ENCODE peak calls at places on chromosomes 11 and 22, in five cellular contexts. One of them, this sample, is unnamed. For H4K20me1, the result is how much of the 10 kb centered on the place peaks cover.

GRCh38 chr22:35014812-35015211 is 51.1 kb upstream of the ISX start:
- DNase-seq in H9: no peak
- DNase-seq in PC-9: no peak
- DNase-seq in IMR-90: no peak
- DNase-seq in HCT116: no peak
- DNase-seq in this sample: no peak

GRCh38 chr11:42778193-42778592 is 533.6 kb upstream of the API5 start:
- DNase-seq in H9: peak
- DNase-seq in PC-9: no peak
- DNase-seq in IMR-90: no peak
- DNase-seq in HCT116: no peak
- DNase-seq in this sample: no peak

GRCh38 chr22:30869996-30870395 is 98.6 kb downstream of the MORC2 start:
- DNase-seq in H9: no peak
- DNase-seq in PC-9: no peak
- DNase-seq in IMR-90: no peak
- DNase-seq in HCT116: no peak
- DNase-seq in this sample: peak

GRCh38 chr11:75465701-75466531 is 32.9 kb upstream of the KLHL35 start:
- DNase-seq in H9: no peak
- DNase-seq in PC-9: peak
- DNase-seq in IMR-90: peak
- DNase-seq in HCT116: no peak
- DNase-seq in this sample: peak

GRCh38 chr11:76293189-76293631 is 86.9 kb upstream of the WNT11 start:
- DNase-seq in H9: no peak
- DNase-seq in PC-9: no peak
- DNase-seq in IMR-90: no peak
- DNase-seq in HCT116: no peak
- DNase-seq in this sample: peak

GRCh38 chr11:44047298-44047697 is 483 bp upstream of the ACCSL start:
- DNase-seq in H9: no peak
- DNase-seq in PC-9: no peak
- DNase-seq in IMR-90: no peak
- DNase-seq in HCT116: no peak
- DNase-seq in this sample: peak

GRCh38 chr11:130560000-130560852 is 111.8 kb downstream of the ADAMTS15 start:
- DNase-seq in H9: no peak
- DNase-seq in PC-9: no peak
- DNase-seq in IMR-90: no peak
- DNase-seq in HCT116: no peak
- DNase-seq in this sample: no peak

GRCh38 chr11:90252053-90252452 is 29.2 kb upstream of the CHORDC1 start:
- DNase-seq in H9: no peak
- DNase-seq in PC-9: no peak
- DNase-seq in IMR-90: no peak
- DNase-seq in HCT116: no peak
- DNase-seq in this sample: no peak

GRCh38 chr11:44120169-44120568 is 24.7 kb downstream of the EXT2 start:
- DNase-seq in H9: no peak
- DNase-seq in PC-9: no peak
- DNase-seq in IMR-90: no peak
- DNase-seq in HCT116: no peak
- DNase-seq in this sample: no peak

GRCh38 chr11:34067383-34068065 is 16.0 kb downstream of the CAPRIN1 start:
- DNase-seq in H9: no peak
- DNase-seq in PC-9: no peak
- DNase-seq in IMR-90: no peak
- DNase-seq in HCT116: no peak
- DNase-seq in this sample: no peak

GRCh38 chr11:34068098-34068497 is 16.6 kb downstream of the CAPRIN1 start:
- DNase-seq in H9: no peak
- DNase-seq in PC-9: no peak
- DNase-seq in IMR-90: peak
- DNase-seq in HCT116: no peak
- DNase-seq in this sample: no peak

GRCh38 chr11:34065505-34066203 is 14.1 kb downstream of the CAPRIN1 start:
- DNase-seq in H9: peak
- DNase-seq in PC-9: no peak
- DNase-seq in IMR-90: peak
- DNase-seq in HCT116: no peak
- DNase-seq in this sample: peak

GRCh38 chr11:34063061-34063795 is 11.7 kb downstream of the CAPRIN1 start:
- DNase-seq in H9: no peak
- DNase-seq in PC-9: no peak
- DNase-seq in IMR-90: peak
- DNase-seq in HCT116: no peak
- DNase-seq in this sample: no peak

DNA sequence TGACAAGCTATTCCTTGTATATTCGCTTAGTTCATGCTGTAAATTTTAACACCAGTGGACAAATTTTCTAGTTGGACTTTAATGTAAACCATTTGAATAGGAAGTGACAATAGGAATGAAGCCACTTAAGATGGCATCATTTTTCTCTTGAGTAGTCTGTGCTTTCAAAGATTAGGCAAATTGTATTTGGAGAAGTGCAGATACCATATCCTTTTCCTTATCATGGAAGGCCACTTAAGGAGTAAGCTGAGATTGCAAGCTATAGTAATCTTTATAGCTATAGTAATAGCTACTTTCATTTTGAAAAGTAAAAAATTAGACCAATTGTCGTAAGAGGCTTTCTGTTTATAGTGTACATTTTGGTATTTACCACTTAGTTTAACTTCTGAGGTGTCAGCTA is 12.8 kb downstream of the CAPRIN1 start:
- DNase-seq in H9: no peak
- DNase-seq in PC-9: no peak
- DNase-seq in IMR-90: no peak
- DNase-seq in HCT116: no peak
- DNase-seq in this sample: no peak
- H4K20me1 ChIP-seq in H9: under half
- H4K20me1 ChIP-seq in PC-9: half or more
- H4K20me1 ChIP-seq in IMR-90: half or more
- H4K20me1 ChIP-seq in HCT116: under half
- H4K20me1 ChIP-seq in this sample: half or more

DNA sequence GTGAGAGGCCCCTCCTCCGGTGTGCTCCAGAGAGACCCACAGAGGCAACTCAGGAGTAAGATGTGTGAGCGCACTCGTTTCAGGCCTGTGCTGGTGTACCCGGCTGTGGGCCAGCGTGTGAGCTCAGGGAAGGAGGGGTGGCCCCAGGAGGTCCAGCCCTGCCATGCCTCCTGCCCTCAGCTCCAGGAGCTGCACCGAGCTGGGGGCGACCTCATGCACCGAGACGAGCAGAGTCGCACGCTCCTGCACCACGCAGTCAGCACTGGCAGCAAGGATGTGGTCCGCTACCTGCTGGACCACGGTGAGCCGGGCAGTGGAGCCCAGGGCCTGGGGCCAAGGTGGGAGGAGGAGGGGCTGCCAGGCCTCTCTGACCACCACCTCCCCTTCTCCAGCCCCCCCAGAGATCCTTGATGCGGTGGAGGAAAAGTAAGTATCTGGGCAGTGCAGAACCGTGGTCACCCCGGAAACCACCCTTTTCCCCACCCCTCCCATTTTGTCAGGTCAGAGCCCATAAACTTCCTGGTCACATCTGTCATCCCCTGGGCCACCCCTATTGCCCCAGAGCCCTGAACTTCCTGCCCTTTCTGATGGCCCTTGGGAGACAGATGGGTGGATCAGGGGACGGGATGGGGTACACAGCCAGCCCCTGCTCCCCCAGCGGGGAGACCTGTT is 2.5 kb upstream of the MDK start:
- DNase-seq in H9: no peak
- DNase-seq in PC-9: no peak
- DNase-seq in IMR-90: no peak
- DNase-seq in HCT116: no peak
- DNase-seq in this sample: no peak
- H4K20me1 ChIP-seq in H9: under half
- H4K20me1 ChIP-seq in PC-9: under half
- H4K20me1 ChIP-seq in IMR-90: under half
- H4K20me1 ChIP-seq in HCT116: under half
- H4K20me1 ChIP-seq in this sample: under half

DNA sequence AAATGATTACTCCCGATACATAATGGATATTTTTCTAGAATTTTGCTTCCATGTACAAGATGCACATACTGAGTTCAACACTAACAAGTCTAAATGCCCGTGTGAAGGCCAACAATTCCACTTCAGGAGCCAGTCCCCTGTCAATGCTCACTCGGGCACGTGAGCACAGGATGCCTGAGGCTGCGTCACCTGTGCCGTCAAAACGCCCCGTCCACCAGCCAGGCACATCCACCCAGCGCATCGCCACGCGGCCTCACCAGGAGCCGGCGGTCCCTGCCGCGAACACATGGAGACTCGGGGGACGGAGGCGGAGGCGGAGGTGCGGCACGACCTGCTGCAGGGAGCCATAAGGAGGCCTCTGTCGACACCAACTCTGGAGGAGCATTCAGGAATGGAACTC is 9.8 kb downstream of the TOLLIP start:
- DNase-seq in H9: peak
- DNase-seq in PC-9: no peak
- DNase-seq in IMR-90: no peak
- DNase-seq in HCT116: no peak
- DNase-seq in this sample: peak
- H4K20me1 ChIP-seq in H9: under half
- H4K20me1 ChIP-seq in PC-9: under half
- H4K20me1 ChIP-seq in IMR-90: half or more
- H4K20me1 ChIP-seq in HCT116: under half
- H4K20me1 ChIP-seq in this sample: half or more

DNA sequence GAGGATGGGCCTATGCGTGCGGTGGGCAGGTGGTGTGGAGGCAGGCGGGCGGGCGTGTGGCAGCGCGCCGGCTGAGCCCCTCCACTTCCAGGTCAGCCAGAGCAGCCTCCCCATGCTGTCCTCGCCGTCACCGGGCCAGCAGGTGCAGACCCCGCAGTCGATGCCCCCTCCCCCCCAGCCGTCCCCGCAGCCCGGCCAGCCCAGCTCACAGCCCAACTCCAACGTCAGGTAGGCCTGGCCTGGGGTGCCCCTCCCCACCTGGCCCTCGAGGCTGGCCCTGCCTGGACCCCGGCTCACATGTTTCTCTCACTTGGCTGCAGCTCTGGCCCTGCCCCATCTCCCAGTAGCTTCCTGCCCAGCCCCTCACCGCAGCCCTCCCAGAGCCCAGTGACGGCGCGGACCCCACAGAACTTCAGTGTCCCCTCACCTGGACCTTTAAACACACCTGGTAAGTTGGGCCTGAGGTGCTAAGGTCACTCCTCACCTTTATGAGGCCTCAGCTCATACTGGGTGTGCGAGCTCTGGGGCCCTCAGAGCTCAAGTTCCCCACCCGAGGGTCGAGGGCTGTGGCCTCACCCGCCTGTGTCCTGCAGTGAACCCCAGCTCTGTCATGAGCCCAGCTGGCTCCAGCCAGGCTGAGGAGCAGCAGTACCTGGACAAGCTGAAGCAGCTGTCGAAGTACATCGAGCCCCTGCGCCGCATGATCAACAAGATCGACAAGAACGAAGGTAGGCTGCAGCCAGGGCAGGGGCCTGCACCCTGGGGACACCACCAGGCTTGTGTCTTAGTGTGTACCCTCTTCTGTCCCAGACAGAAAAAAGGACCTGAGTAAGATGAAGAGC is 75.3 kb downstream of the MED15 start:
- DNase-seq in H9: peak
- DNase-seq in PC-9: no peak
- DNase-seq in IMR-90: no peak
- DNase-seq in HCT116: no peak
- DNase-seq in this sample: peak
- H4K20me1 ChIP-seq in H9: under half
- H4K20me1 ChIP-seq in PC-9: under half
- H4K20me1 ChIP-seq in IMR-90: under half
- H4K20me1 ChIP-seq in HCT116: under half
- H4K20me1 ChIP-seq in this sample: under half

GRCh38 chr22:23089010-23089409 is 18.7 kb downstream of the GNAZ start:
- DNase-seq in H9: no peak
- DNase-seq in PC-9: no peak
- DNase-seq in IMR-90: no peak
- DNase-seq in HCT116: no peak
- DNase-seq in this sample: no peak
- H4K20me1 ChIP-seq in H9: under half
- H4K20me1 ChIP-seq in PC-9: under half
- H4K20me1 ChIP-seq in IMR-90: under half
- H4K20me1 ChIP-seq in HCT116: under half
- H4K20me1 ChIP-seq in this sample: under half

DNA sequence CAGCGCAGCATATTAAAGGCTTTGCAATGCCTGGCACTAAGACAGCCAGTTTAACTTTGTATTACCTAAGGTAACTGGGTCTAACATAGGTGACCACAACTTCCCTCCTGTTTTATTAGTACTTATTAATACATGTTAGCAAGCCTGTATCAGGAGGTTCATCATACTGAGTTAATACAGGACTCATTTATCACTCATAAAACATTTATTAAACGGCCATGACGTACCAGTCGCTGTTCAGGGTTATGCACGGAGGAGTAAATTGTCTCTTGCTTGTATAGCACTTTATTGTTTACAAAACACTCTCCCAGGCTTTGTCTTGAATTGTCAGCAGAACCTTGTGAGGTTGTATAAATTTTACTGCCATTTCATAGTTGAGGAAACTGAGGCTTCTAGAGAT is 55.7 kb downstream of the TEAD1 start:
- DNase-seq in H9: no peak
- DNase-seq in PC-9: no peak
- DNase-seq in IMR-90: no peak
- DNase-seq in HCT116: no peak
- DNase-seq in this sample: no peak
- H4K20me1 ChIP-seq in H9: under half
- H4K20me1 ChIP-seq in PC-9: under half
- H4K20me1 ChIP-seq in IMR-90: half or more
- H4K20me1 ChIP-seq in HCT116: under half
- H4K20me1 ChIP-seq in this sample: half or more

GRCh38 chr11:17548444-17548843 is 1.4 kb downstream of the OTOG start:
- DNase-seq in H9: peak
- DNase-seq in PC-9: no peak
- DNase-seq in IMR-90: no peak
- DNase-seq in HCT116: no peak
- DNase-seq in this sample: no peak

GRCh38 chr11:17547051-17547577 is at the start of gene OTOG:
- DNase-seq in H9: peak
- DNase-seq in PC-9: peak
- DNase-seq in IMR-90: no peak
- DNase-seq in HCT116: no peak
- DNase-seq in this sample: peak

GRCh38 chr11:17550455-17551346 is 3.6 kb downstream of the OTOG start:
- DNase-seq in H9: no peak
- DNase-seq in PC-9: no peak
- DNase-seq in IMR-90: no peak
- DNase-seq in HCT116: no peak
- DNase-seq in this sample: peak

GRCh38 chr11:17546240-17546639 is 819 bp upstream of the OTOG start:
- DNase-seq in H9: no peak
- DNase-seq in PC-9: no peak
- DNase-seq in IMR-90: no peak
- DNase-seq in HCT116: no peak
- DNase-seq in this sample: no peak

GRCh38 chr11:17547932-17548331 is 873 bp downstream of the OTOG start:
- DNase-seq in H9: peak
- DNase-seq in PC-9: no peak
- DNase-seq in IMR-90: no peak
- DNase-seq in HCT116: no peak
- DNase-seq in this sample: peak
- H4K20me1 ChIP-seq in H9: under half
- H4K20me1 ChIP-seq in PC-9: under half
- H4K20me1 ChIP-seq in IMR-90: under half
- H4K20me1 ChIP-seq in HCT116: under half
- H4K20me1 ChIP-seq in this sample: under half

This sample was measured in osteoblast.